ENCODE peak calls at places on chromosome 1, in six cellular contexts. G is IMR-90, O is mesenchymal stem cell, N is H1, H is H9, R is trophoblast cell. T is an unnamed sample.
A peak's percentile ranks its signal among the peaks of the same experiment; 100 is the strongest.

GRCh38 chr1:38745476-38746410 is 113.8 kb downstream of the RRAGC start:
- DNase-seq in G (no peak), O (no peak), N (no peak), H (no peak), R (peak; percentile 78), T (no peak)

GRCh38 chr1:111967886-111968285 is 21.6 kb downstream of the KCND3 start:
- DNase-seq in G (no peak), O (no peak), N (no peak), H (no peak), R (no peak), T (no peak)

GRCh38 chr1:110060034-110060661 is 10.3 kb downstream of the ALX3 start:
- DNase-seq in G (no peak), O (peak; percentile 30), N (peak; percentile 94), H (peak; percentile 77), R (peak; percentile 28), T (no peak)

GRCh38 chr1:2602311-2602835 is 15.8 kb downstream of the PRXL2B start:
- DNase-seq in G (no peak), O (no peak), N (no peak), H (no peak), R (no peak), T (no peak)

GRCh38 chr1:111516008-111516535 is 12.6 kb upstream of the ADORA3 start:
- DNase-seq in G (peak; percentile 82), O (no peak), N (peak; percentile 67), H (peak; percentile 75), R (no peak), T (no peak)

GRCh38 chr1:115671176-115672062 is 29.6 kb downstream of the VANGL1 start:
- DNase-seq in G (peak; percentile 69), O (no peak), N (no peak), H (no peak), R (no peak), T (no peak)

GRCh38 chr1:92872719-92873118 is 40.9 kb downstream of the RPL5 start:
- DNase-seq in G (no peak), O (no peak), N (no peak), H (no peak), R (no peak), T (no peak)

GRCh38 chr1:163074004-163074403 is 4.8 kb downstream of the RGS4 start:
- DNase-seq in G (no peak), O (no peak), N (no peak), H (no peak), R (no peak), T (no peak)

GRCh38 chr1:147515046-147515869 is 26.0 kb upstream of the BCL9 start:
- DNase-seq in G (peak; percentile 41), O (peak; percentile 18), N (no peak), H (peak; percentile 46), R (peak; percentile 40), T (no peak)

GRCh38 chr1:6097824-6098223 is 52.1 kb downstream of the KCNAB2 start:
- DNase-seq in G (no peak), O (no peak), N (no peak), H (no peak), R (no peak), T (no peak)

GRCh38 chr1:164602142-164602429 is 43.1 kb downstream of the PBX1 start:
- DNase-seq in G (no peak), O (no peak), N (no peak), H (peak; percentile 80), R (peak; percentile 62), T (no peak)

GRCh38 chr1:53683986-53684740 is 54.8 kb downstream of the GLIS1 start:
- DNase-seq in G (no peak), O (no peak), N (no peak), H (no peak), R (no peak), T (no peak)

GRCh38 chr1:16019580-16020277 is 1.9 kb upstream of the HSPB7 start:
- DNase-seq in G (peak; percentile 35), O (peak; percentile 86), N (no peak), H (no peak), R (no peak), T (no peak)

GRCh38 chr1:20342294-20343148 is 51.8 kb downstream of the VWA5B1 start:
- DNase-seq in G (no peak), O (no peak), N (no peak), H (peak; percentile 38), R (no peak), T (no peak)
- H3K9ac ChIP-seq in G (no peak overlapping the region), O (no peak overlapping the region), N (no peak overlapping the region), H (no peak overlapping the region), R (no peak overlapping the region), T (peak overlapping the region; percentile 90)

GRCh38 chr1:21651214-21652042 is 17.7 kb downstream of the RAP1GAP start:
- DNase-seq in G (no peak), O (no peak), N (no peak), H (peak; percentile 73), R (no peak), T (peak; percentile 62)

GRCh38 chr1:21654209-21654608 is 14.9 kb downstream of the RAP1GAP start:
- DNase-seq in G (no peak), O (no peak), N (no peak), H (no peak), R (no peak), T (no peak)

GRCh38 chr1:21652101-21652936 is 16.8 kb downstream of the RAP1GAP start:
- DNase-seq in G (no peak), O (no peak), N (no peak), H (no peak), R (no peak), T (no peak)

GRCh38 chr1:21653744-21654100 is 15.4 kb downstream of the RAP1GAP start:
- DNase-seq in G (no peak), O (no peak), N (no peak), H (no peak), R (no peak), T (no peak)

DNA sequence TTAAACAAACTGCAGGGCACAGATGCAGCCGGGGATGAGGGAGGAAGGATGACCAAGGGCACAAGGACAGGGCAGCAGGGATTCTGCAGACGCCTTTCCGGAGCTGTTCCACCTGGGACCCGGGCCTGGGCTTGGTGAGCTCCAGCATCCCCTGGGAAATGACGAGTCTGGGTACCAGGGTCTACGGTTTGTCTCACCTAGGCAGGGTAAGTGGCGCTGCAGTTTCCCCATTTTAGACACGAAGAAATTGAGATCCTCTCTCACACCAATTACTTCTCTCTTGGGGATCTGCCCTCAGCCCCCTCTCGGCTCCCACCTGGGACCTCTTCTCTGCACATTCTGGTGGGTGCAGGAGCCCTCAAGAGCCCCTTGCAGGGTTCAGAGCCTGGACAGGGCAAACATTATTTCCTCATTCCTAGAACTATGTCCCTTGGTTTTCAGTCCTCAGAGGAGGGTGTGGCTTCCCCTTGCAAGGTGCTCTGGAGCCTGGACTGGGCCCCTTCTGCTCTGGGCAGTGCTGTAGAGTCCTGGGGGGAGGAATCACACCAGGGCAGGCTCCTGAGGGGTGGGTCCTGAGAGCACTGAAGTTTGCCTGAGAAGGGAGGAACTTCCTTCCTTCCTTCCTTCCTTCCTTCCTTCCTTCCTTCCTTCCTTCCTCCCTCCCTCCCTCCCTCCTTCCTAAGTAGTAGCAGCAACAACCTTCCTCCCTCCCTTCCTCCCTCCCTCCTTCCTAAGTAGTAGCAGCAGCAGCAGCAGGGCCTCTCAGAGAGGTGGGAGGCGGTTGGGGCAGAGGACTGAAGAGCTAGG is 16.0 kb downstream of the RAP1GAP start:
- DNase-seq in G (no peak), O (no peak), N (no peak), H (no peak), R (no peak), T (no peak)
- H3K14ac ChIP-seq in G (no peak overlapping the region), O (no peak overlapping the region), N (no peak overlapping the region), H (no peak overlapping the region), R (no peak overlapping the region), T (no peak overlapping the region)

GRCh38 chr1:150258275-150258666 is 697 bp downstream of the CA14 start:
- DNase-seq in G (no peak), O (peak; percentile 14), N (no peak), H (no peak), R (no peak), T (no peak)

GRCh38 chr1:150259217-150259616 is 1.6 kb downstream of the CA14 start:
- DNase-seq in G (no peak), O (no peak), N (no peak), H (no peak), R (no peak), T (no peak)

GRCh38 chr1:150257624-150258274 is at the start of gene CA14:
- DNase-seq in G (no peak), O (peak; percentile 38), N (peak; percentile 68), H (peak; percentile 66), R (no peak), T (peak; percentile 50)

GRCh38 chr1:150256193-150256548 is 1.4 kb upstream of the CA14 start:
- DNase-seq in G (no peak), O (no peak), N (no peak), H (no peak), R (no peak), T (no peak)

DNA sequence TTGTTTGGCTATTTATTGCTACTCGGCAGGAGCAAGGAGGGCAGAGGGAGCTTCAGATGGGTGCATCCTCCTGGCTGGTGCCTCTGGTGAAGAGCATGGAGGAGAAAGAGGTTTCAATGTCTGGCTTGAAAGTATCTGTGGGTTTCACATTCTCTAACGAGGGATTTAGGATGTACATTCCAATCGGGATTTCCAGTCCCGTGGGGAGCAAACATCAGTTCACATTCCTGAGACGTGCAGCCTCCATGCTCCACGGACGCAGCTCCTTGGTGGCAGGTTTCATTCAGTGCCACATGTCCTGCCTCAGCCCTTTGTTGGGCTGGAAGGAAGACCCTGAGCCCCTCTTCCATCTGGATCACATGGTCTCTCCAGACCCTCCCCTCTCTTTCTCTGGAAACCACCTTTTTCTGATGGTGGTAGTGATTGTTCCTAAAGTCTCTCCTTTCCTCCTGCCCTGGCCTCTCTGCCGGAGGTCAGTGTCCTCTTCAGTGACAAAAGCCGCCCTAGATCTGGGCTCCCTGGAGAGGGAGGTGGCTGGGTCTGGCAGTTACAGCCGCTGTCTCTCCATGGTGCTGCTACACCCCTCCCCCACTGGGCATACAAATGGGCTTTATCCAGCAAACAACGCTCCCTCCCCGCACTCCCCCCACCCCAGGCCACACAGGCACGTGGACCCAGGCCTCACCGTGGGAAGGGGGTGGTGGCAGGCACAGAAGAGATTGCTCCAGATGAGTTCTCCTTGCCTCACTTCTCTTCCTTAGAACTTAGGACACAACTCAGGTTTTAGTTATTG is 829 bp upstream of the CA14 start:
- DNase-seq in G (no peak), O (peak; percentile 47), N (peak; percentile 70), H (peak; percentile 61), R (no peak), T (peak; percentile 73)
- H3K9ac ChIP-seq in G (peak overlapping the region; percentile 31), O (peak overlapping the region; percentile 80), N (peak overlapping the region; percentile 80), H (peak overlapping the region; percentile 63), R (no peak overlapping the region), T (peak overlapping the region; percentile 88)

GRCh38 chr1:203200059-203200553 is 13.6 kb upstream of the CHI3L1 start:
- DNase-seq in G (peak; percentile 81), O (peak; percentile 77), N (no peak), H (no peak), R (no peak), T (no peak)

GRCh38 chr1:203196371-203196770 is 9.9 kb upstream of the CHI3L1 start:
- DNase-seq in G (peak; percentile 7), O (no peak), N (no peak), H (peak; percentile 49), R (no peak), T (no peak)

GRCh38 chr1:203199481-203200058 is 13.1 kb upstream of the CHI3L1 start:
- DNase-seq in G (peak; percentile 70), O (peak; percentile 73), N (no peak), H (no peak), R (no peak), T (no peak)

GRCh38 chr1:203199002-203199401 is 12.5 kb upstream of the CHI3L1 start:
- DNase-seq in G (no peak), O (no peak), N (no peak), H (no peak), R (no peak), T (no peak)

DNA sequence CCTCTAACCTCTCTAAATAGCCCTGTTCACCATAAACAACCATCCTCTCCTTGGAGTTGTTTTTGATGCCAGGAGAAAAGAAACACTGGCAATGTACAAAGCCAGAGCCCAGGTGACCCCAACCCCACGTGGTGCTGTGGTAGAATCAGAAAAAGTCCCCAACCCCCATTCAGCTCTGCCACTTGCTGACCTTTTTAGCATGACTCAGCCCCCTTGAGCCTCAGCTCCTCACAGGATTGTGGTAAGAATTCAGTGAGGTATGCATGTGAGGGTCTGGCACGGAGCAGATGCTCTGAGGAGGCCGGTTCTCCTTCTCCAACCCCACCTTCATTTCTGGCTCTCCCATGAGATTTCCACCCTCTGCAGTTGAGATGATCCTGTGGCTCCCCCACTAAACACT is 11.1 kb upstream of the CHI3L1 start:
- DNase-seq in G (peak; percentile 88), O (peak; percentile 86), N (no peak), H (no peak), R (no peak), T (no peak)
- H3K14ac ChIP-seq in G (peak overlapping the region; percentile 56), O (no peak overlapping the region), N (no peak overlapping the region), H (no peak overlapping the region), R (no peak overlapping the region), T (no peak overlapping the region)

T was measured in neuronal stem cell.